ENCODE peak calls at places on chromosome 16, in four cellular contexts. One of them, this sample, is unnamed.

GRCh38 chr16:79286646-79287423 is 313.7 kb downstream of the MAF start:
- DNase-seq in DND-41: peak; percentile 90
- DNase-seq in HCT116: no peak
- DNase-seq in PC-9: no peak
- DNase-seq in this sample: peak; percentile 91

GRCh38 chr16:77037696-77038347 is 153.2 kb upstream of the MON1B start:
- DNase-seq in DND-41: peak; percentile 4
- DNase-seq in HCT116: no peak
- DNase-seq in PC-9: no peak
- DNase-seq in this sample: no peak

GRCh38 chr16:56336071-56336688 is 89.2 kb downstream of the AMFR start:
- DNase-seq in DND-41: no peak
- DNase-seq in HCT116: no peak
- DNase-seq in PC-9: no peak
- DNase-seq in this sample: no peak

GRCh38 chr16:88662222-88662842 is 559 bp downstream of the MVD start:
- DNase-seq in DND-41: peak; percentile 29
- DNase-seq in HCT116: no peak
- DNase-seq in PC-9: no peak
- DNase-seq in this sample: peak; percentile 32

GRCh38 chr16:50035468-50035992 is 10.5 kb downstream of the CNEP1R1 start:
- DNase-seq in DND-41: no peak
- DNase-seq in HCT116: no peak
- DNase-seq in PC-9: no peak
- DNase-seq in this sample: no peak

GRCh38 chr16:20020083-20020482 is 53.6 kb downstream of the GPR139 start:
- DNase-seq in DND-41: no peak
- DNase-seq in HCT116: no peak
- DNase-seq in PC-9: no peak
- DNase-seq in this sample: no peak

GRCh38 chr16:50699345-50700159 is 6.1 kb downstream of the NOD2 start:
- DNase-seq in DND-41: no peak
- DNase-seq in HCT116: no peak
- DNase-seq in PC-9: peak; percentile 84
- DNase-seq in this sample: no peak

GRCh38 chr16:21169249-21169981 is 10.9 kb downstream of the LDAF1 start:
- DNase-seq in DND-41: no peak
- DNase-seq in HCT116: no peak
- DNase-seq in PC-9: no peak
- DNase-seq in this sample: no peak

GRCh38 chr16:20364051-20364450 is 11.5 kb upstream of the UMOD start:
- DNase-seq in DND-41: no peak
- DNase-seq in HCT116: no peak
- DNase-seq in PC-9: no peak
- DNase-seq in this sample: no peak

GRCh38 chr16:27461483-27462171 is 59.7 kb downstream of the IL21R start:
- DNase-seq in DND-41: no peak
- DNase-seq in HCT116: no peak
- DNase-seq in PC-9: no peak
- DNase-seq in this sample: no peak

GRCh38 chr16:762049-762513 is 1.5 kb downstream of the MSLN start:
- DNase-seq in DND-41: no peak
- DNase-seq in HCT116: no peak
- DNase-seq in PC-9: no peak
- DNase-seq in this sample: no peak

GRCh38 chr16:16928532-16929101 is 542.1 kb downstream of the XYLT1 start:
- DNase-seq in DND-41: no peak
- DNase-seq in HCT116: no peak
- DNase-seq in PC-9: no peak
- DNase-seq in this sample: no peak

GRCh38 chr16:66070140-66070887 is 296.2 kb upstream of the CDH5 start:
- DNase-seq in DND-41: no peak
- DNase-seq in HCT116: no peak
- DNase-seq in PC-9: no peak
- DNase-seq in this sample: no peak

GRCh38 chr16:3876695-3877094 is 3.8 kb downstream of the CREBBP start:
- DNase-seq in DND-41: no peak
- DNase-seq in HCT116: no peak
- DNase-seq in PC-9: no peak
- DNase-seq in this sample: no peak

GRCh38 chr16:4365615-4366014 is 6.0 kb upstream of the VASN start:
- DNase-seq in DND-41: no peak
- DNase-seq in HCT116: no peak
- DNase-seq in PC-9: no peak
- DNase-seq in this sample: no peak

GRCh38 chr16:27314161-27314723 is 468 bp downstream of the IL4R start:
- DNase-seq in DND-41: no peak
- DNase-seq in HCT116: peak; percentile 42
- DNase-seq in PC-9: peak; percentile 89
- DNase-seq in this sample: no peak

GRCh38 chr16:53913082-53913870 is 209.3 kb downstream of the FTO start:
- DNase-seq in DND-41: peak; percentile 47
- DNase-seq in HCT116: no peak
- DNase-seq in PC-9: no peak
- DNase-seq in this sample: no peak

GRCh38 chr16:65781855-65782254 is 584.6 kb upstream of the CDH5 start:
- DNase-seq in DND-41: no peak
- DNase-seq in HCT116: no peak
- DNase-seq in PC-9: no peak
- DNase-seq in this sample: no peak

GRCh38 chr16:28880589-28880915 is 2.3 kb downstream of the ATP2A1 start:
- DNase-seq in DND-41: no peak
- DNase-seq in HCT116: no peak
- DNase-seq in PC-9: no peak
- DNase-seq in this sample: no peak
- H3K4me1 ChIP-seq in DND-41: peaks cover 23% of the 10 kb centered on the region
- H3K4me1 ChIP-seq in HCT116: peaks cover 5% of the 10 kb centered on the region
- H3K4me1 ChIP-seq in PC-9: peaks cover 6% of the 10 kb centered on the region
- H3K4me1 ChIP-seq in this sample: peaks cover 24% of the 10 kb centered on the region

DNA sequence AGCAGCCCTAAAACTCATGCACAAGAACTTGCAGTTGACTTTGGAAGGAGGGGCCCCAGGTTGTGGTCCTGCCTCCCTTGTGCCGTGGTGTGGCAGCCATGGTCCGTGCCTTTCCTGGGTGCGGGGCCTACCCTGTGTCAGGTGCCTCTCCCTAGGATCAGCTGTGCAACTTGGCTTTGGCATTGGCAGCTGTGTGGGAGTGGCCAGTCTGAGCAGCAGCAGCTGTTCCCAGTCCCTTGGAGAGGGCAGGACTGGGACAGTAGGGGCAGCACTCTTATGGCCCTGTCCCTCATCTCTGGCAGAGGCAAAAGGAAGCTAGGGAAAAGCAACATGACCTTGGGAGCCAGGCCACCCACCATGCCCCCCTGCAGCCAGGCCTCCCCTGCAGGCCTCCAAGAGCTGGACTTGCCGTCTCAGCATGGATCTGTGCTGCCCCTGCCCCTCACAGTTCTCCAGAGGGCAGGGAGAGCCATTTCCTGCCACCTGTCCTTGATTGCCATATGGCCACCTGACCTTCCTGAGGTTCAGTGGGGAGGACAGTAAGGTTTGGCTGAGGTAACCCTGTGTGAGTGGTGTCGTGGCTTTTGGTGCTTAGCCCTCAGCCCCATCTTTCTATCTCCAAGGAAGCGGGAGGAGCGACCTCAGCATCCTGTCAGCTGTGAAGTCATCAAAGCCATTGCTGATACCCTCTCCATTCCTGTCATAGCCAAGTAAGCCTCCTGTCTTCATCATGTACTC is 15.5 kb upstream of the NFATC3 start:
- DNase-seq in DND-41: peak; percentile 80
- DNase-seq in HCT116: no peak
- DNase-seq in PC-9: no peak
- DNase-seq in this sample: no peak
- H3K4me3 ChIP-seq in DND-41: no peak overlapping the region
- H3K4me3 ChIP-seq in HCT116: no peak overlapping the region
- H3K4me3 ChIP-seq in PC-9: no peak overlapping the region
- H3K4me3 ChIP-seq in this sample: no peak overlapping the region

DNA sequence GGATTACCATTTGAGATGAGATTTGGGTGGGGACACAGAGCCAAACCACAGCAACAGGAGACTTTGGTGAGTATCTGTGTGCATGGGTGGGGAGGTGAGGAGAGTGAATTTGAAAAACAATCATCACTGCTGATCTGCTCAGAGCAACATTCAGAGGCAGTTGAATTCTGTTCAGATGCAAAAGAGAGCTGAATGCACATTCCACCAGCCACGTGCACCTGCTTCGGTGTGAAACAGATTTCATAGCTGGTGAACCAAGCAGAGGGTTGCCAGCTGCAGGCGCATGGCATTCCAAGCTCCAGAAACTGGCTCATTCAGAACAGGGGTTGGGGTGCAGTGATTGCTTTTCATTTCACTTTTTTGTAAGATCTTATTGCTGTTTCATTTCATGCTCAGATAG is 233.1 kb upstream of the FOXF1 start:
- DNase-seq in DND-41: no peak
- DNase-seq in HCT116: no peak
- DNase-seq in PC-9: no peak
- DNase-seq in this sample: no peak
- H3K4me1 ChIP-seq in DND-41: no peaks in the 10 kb centered on the region
- H3K4me1 ChIP-seq in HCT116: no peaks in the 10 kb centered on the region
- H3K4me1 ChIP-seq in PC-9: no peaks in the 10 kb centered on the region
- H3K4me1 ChIP-seq in this sample: no peaks in the 10 kb centered on the region

DNA sequence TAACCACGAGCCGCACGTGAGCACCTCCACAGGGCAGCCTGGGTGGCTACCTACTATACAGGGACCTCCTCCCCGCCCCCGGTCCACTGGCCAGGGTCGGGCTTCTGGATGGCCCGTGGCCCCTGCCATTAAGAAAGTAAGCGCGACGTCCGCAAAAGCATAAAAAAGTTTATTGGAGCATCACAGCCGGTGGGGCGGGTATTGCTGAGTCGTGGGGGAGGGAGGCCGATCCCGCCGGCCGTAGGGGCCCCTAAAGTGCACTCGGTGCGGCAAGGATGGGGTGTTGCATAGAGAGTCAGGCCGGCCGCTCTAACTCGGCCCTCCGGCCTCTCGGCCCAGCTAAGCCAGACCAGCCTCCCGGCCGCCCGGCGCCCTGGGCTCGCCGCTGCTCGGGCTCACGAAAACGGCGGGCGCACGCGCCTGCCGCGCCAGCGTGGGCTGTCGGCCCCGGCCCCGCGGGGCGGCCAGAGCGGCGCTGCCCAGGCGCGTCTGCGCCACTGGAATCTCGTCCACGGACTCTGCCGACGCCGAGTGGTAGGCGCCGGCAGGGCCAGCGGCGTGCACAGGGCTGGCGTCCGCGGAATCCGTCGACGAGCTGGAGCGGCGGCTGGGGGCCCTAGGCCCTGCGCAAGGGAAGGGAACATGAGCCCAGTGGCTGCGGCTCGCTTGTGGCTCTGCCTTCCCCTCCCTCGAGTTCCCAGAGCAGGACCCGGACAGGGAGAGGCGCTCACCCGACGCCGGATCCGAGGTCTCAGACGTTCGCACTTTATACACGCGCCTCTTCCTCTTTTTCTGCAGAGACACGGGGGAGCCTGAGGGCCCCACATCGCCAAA is 1.2 kb upstream of the TPPP3 start:
- DNase-seq in DND-41: no peak
- DNase-seq in HCT116: no peak
- DNase-seq in PC-9: no peak
- DNase-seq in this sample: no peak
- H3K4me3 ChIP-seq in DND-41: no peak overlapping the region
- H3K4me3 ChIP-seq in HCT116: no peak overlapping the region
- H3K4me3 ChIP-seq in PC-9: no peak overlapping the region
- H3K4me3 ChIP-seq in this sample: no peak overlapping the region

DNA sequence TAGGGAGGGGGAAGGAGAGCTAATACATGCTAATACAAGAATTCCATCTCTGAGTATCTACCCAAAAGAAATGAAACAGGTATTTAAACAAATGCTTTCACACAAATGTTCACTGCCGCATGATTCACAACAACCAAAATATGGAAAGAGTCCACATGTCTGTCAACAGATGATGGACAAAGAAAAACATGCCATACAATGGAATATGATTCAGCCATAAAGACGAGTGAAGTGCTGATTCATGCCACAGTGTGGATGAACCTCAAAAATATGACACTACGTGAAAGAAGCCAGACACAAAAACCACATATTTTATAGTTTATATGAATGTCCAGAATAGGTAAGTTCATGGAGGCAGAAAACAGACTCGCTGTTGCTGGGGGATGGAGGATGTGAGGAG is 321.4 kb downstream of the FOXL1 start:
- DNase-seq in DND-41: no peak
- DNase-seq in HCT116: no peak
- DNase-seq in PC-9: no peak
- DNase-seq in this sample: no peak
- H3K4me1 ChIP-seq in DND-41: no peaks in the 10 kb centered on the region
- H3K4me1 ChIP-seq in HCT116: no peaks in the 10 kb centered on the region
- H3K4me1 ChIP-seq in PC-9: no peaks in the 10 kb centered on the region
- H3K4me1 ChIP-seq in this sample: no peaks in the 10 kb centered on the region

DNA sequence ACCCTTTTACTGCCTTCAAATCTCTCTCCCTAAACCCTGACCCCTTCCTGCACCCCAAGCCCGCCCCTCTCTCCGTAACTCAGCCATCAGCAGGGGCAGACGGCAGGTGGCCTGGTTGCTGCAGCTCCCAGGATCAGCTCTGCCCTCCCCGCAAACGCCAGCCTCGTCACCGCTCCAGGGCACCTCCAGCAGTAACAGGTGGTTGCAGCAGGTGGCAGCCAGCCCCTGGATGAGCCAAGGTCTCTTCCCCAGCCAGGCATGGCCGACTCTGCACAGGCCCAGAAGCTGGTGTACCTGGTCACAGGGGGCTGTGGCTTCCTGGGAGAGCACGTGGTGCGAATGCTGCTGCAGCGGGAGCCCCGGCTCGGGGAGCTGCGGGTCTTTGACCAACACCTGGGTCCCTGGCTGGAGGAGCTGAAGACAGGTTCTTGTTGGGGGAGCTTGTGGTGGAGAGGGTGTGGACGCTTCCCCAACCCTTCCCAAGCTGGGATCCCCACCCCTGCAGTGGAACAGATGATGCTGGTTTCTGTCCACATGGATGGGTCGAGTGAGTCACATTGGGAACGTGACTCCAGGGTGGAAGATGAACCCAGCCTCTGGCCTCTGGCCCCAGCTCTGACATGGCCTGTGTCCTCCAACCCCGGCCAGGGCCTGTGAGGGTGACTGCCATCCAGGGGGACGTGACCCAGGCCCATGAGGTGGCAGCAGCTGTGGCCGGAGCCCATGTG is 558 bp downstream of the HSD3B7 start:
- DNase-seq in DND-41: no peak
- DNase-seq in HCT116: peak; percentile 37
- DNase-seq in PC-9: peak; percentile 56
- DNase-seq in this sample: no peak
- H3K4me3 ChIP-seq in DND-41: no peak overlapping the region
- H3K4me3 ChIP-seq in HCT116: peak overlapping the region; percentile 45
- H3K4me3 ChIP-seq in PC-9: peak overlapping the region; percentile 45
- H3K4me3 ChIP-seq in this sample: no peak overlapping the region